ENCODE peak calls at places on chromosome 6, in six cellular contexts. S is neural progenitor cell; H is psoas muscle; F is transverse colon; Y is CD4-positive, CD25-positive, alpha-beta regulatory T cell; Z is hepatocyte. V is an unnamed sample. For H3K4me1, the result is how much of the 10 kb centered on the place peaks cover.

GRCh38 chr6:157244175-157244574 is 79.1 kb downstream of the TMEM242 start:
- DNase-seq in Z (peak), H (no peak), Y (no peak), F (no peak), S (no peak), V (peak)

GRCh38 chr6:43451939-43452338 is 3.4 kb downstream of the DLK2 start:
- DNase-seq in Y (no peak), S (no peak), F (no peak), Z (peak), H (no peak), V (no peak)

GRCh38 chr6:46325561-46326525 is 155.1 kb upstream of the ENPP5 start:
- DNase-seq in S (peak), Z (peak), Y (no peak), F (no peak), H (no peak), V (peak)

GRCh38 chr6:37894585-37894984 is 75.1 kb downstream of the ZFAND3 start:
- DNase-seq in F (no peak), Z (no peak), S (no peak), Y (no peak), H (no peak), V (no peak)

GRCh38 chr6:57177545-57178225 is 5.6 kb downstream of the BAG2 start:
- DNase-seq in S (no peak), Z (peak), Y (no peak), F (peak), H (peak), V (peak)

GRCh38 chr6:168247456-168248147 is 72.0 kb downstream of the DACT2 start:
- DNase-seq in Y (no peak), F (peak), Z (peak), H (no peak), S (no peak), V (no peak)

GRCh38 chr6:131368077-131368911 is 204.7 kb upstream of the ARG1 start:
- DNase-seq in Z (peak), S (peak), F (peak), H (peak), Y (no peak), V (no peak)

GRCh38 chr6:105932440-105932839 is 153.7 kb upstream of the PRDM1 start:
- DNase-seq in Y (no peak), H (no peak), S (no peak), F (no peak), Z (no peak), V (no peak)

GRCh38 chr6:44730771-44731391 is 343.4 kb downstream of the CDC5L start:
- DNase-seq in Z (peak), Y (no peak), H (no peak), F (no peak), S (no peak), V (no peak)

GRCh38 chr6:72974276-72974675 is 251.0 kb downstream of the KHDC1L start:
- DNase-seq in H (no peak), Z (no peak), Y (no peak), S (no peak), F (no peak), V (no peak)

GRCh38 chr6:126195625-126196236 is 144.2 kb upstream of the CENPW start:
- DNase-seq in H (no peak), S (no peak), Y (no peak), Z (no peak), F (no peak), V (no peak)

GRCh38 chr6:154460306-154461071 is 50.0 kb downstream of the CNKSR3 start:
- DNase-seq in S (no peak), Z (no peak), Y (no peak), F (no peak), H (no peak), V (peak)

GRCh38 chr6:123380257-123380656 is 256.5 kb downstream of the TRDN start:
- DNase-seq in H (no peak), F (no peak), S (peak), Z (peak), Y (no peak), V (peak)

GRCh38 chr6:6674872-6675271 is 86.4 kb downstream of the LY86 start:
- DNase-seq in Z (no peak), F (no peak), Y (no peak), S (peak), H (no peak), V (peak)

GRCh38 chr6:148016013-148016412 is 326.6 kb upstream of the SASH1 start:
- DNase-seq in Z (no peak), F (no peak), H (no peak), Y (no peak), S (no peak), V (no peak)

GRCh38 chr6:167827062-167827587 is 414 bp downstream of the AFDN start:
- DNase-seq in Z (no peak), S (no peak), F (peak), H (no peak), Y (no peak), V (peak)

GRCh38 chr6:33211666-33212422 is 3.5 kb downstream of the RING1 start:
- DNase-seq in Y (no peak), S (peak), Z (no peak), H (no peak), F (no peak), V (no peak)

DNA sequence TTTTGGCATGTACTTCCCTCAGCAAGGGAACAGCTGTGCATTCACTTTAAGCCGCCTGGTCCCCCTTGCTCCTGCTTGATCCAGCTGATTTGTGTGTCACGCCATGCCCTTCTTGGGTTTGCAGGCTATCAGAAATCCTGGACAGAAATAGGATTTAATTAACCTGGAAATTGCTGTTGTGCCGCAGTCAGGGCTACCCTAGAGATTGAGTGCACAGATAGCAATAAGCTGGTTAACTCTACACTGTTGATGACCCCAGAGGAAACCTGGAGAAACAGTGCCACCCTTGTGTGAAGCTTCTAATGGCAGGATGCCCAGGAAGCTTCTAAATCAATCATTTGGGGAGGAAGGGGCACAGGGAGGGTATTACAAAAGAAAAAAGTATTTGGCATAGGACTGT is 199.0 kb downstream of the JARID2 start:
- DNase-seq in H (no peak), F (no peak), Y (no peak), S (no peak), Z (no peak), V (no peak)
- H3K4me1 ChIP-seq in H (half or more), F (under half), Y (under half), S (half or more), Z (under half), V (under half)

GRCh38 chr6:26104457-26105108 is 17.4 kb downstream of the HFE start:
- DNase-seq in S (no peak), H (no peak), Z (peak), Y (no peak), F (peak), V (no peak)

GRCh38 chr6:26105842-26106241 is 18.6 kb downstream of the HFE start:
- DNase-seq in Y (no peak), S (no peak), H (no peak), Z (no peak), F (no peak), V (no peak)

GRCh38 chr6:26109776-26110175 is 22.5 kb downstream of the HFE start:
- DNase-seq in S (no peak), Y (no peak), Z (no peak), H (no peak), F (no peak), V (no peak)

GRCh38 chr6:26105109-26105730 is 18.0 kb downstream of the HFE start:
- DNase-seq in F (no peak), S (no peak), H (no peak), Z (no peak), Y (no peak), V (no peak)

GRCh38 chr6:26107935-26108334 is 20.7 kb downstream of the HFE start:
- DNase-seq in F (no peak), Z (no peak), S (no peak), Y (no peak), H (no peak), V (no peak)
- H3K27ac ChIP-seq in F (no peak), Z (no peak), S (no peak), Y (no peak), H (no peak), V (no peak)

GRCh38 chr6:34553750-34554149 is 2.4 kb downstream of the SPDEF start:
- DNase-seq in Z (no peak), S (no peak), Y (no peak), F (no peak), H (no peak), V (no peak)
- H3K4me1 ChIP-seq in Z (under half), S (under half), Y (under half), F (under half), H (under half), V (under half)

GRCh38 chr6:158475344-158476302 is 84.3 kb upstream of the TMEM181 start:
- DNase-seq in H (no peak), S (peak), F (peak), Z (peak), Y (no peak), V (no peak)
- H3K27ac ChIP-seq in H (no peak), S (no peak), F (no peak), Z (peak), Y (no peak), V (no peak)

GRCh38 chr6:22151892-22152291 is 144.9 kb downstream of the PRL start:
- DNase-seq in Z (no peak), S (no peak), H (no peak), Y (no peak), F (no peak), V (no peak)
- H3K4me1 ChIP-seq in Z (under half), S (under half), H (under half), Y (under half), F (under half), V (under half)

GRCh38 chr6:41428995-41429417 is 93.6 kb downstream of the NCR2 start:
- DNase-seq in H (peak), F (peak), Z (peak), Y (no peak), S (no peak), V (no peak)
- H3K27ac ChIP-seq in H (no peak), F (peak), Z (peak), Y (no peak), S (no peak), V (no peak)

DNA sequence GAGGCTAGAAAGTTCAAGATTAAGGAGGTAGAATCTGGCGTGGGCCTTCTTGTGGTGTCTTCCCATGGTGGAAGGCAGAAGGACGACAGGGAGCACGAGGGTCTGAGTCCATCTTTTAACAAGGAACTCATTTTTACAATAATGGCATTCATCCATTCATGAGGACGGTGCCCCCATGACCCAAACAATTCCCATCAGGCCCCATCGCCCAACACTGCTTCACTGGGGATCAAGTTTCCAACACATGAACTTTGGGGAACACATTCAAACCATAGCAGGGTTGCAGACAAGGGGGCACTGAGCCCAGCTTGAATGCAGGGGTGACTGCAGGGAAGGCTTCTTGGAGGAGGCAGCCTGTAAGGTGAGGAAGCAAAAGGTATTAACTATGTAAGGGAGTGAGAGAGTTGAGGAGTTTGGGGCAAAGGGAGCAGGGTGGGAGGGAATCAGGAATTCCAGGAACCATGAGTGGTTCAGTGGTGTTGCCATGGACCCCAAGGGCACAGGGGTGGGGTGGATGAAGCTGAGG is 5.5 kb downstream of the RAB44 start:
- DNase-seq in S (no peak), H (no peak), F (no peak), Z (no peak), Y (no peak), V (no peak)
- H3K4me1 ChIP-seq in S (under half), H (under half), F (under half), Z (under half), Y (under half), V (under half)

GRCh38 chr6:113856571-113857564 is at the start of gene MARCKS:
- DNase-seq in H (peak), Z (peak), S (peak), Y (no peak), F (peak), V (peak)
- H3K27ac ChIP-seq in H (peak), Z (peak), S (peak), Y (no peak), F (peak), V (peak)